ENCODE peak calls at places on chromosomes 4 and X, in four cellular contexts. X is A673, F is astrocyte, T is RWPE2. Z is an unnamed sample.

GRCh38 chr4:150178161-150178560 is 99.9 kb downstream of the DCLK2 start:
- DNase-seq in T (no peak), F (peak; percentile 86), X (no peak), Z (no peak)

GRCh38 chrX:18702362-18703195 is 4.9 kb upstream of the PPEF1 start:
- DNase-seq in X (peak; percentile 19), F (peak; percentile 36), T (no peak), Z (no peak)

GRCh38 chr4:116122131-116122530 is 963.2 kb downstream of the TRAM1L1 start:
- DNase-seq in T (no peak), X (peak; percentile 16), F (peak; percentile 1), Z (no peak)

GRCh38 chr4:121050251-121050650 is 22.1 kb downstream of the NDNF start:
- DNase-seq in F (no peak), T (no peak), X (peak; percentile 52), Z (no peak)

GRCh38 chr4:69497886-69498395 is 2.2 kb upstream of the UGT2B4 start:
- DNase-seq in X (no peak), F (peak; percentile 38), T (no peak), Z (no peak)

GRCh38 chrX:137519459-137519858 is 46.5 kb upstream of the ZIC3 start:
- DNase-seq in X (no peak), T (no peak), F (no peak), Z (no peak)

GRCh38 chr4:113809313-113809712 is 47.8 kb upstream of the CAMK2D start:
- DNase-seq in F (no peak), T (no peak), X (peak; percentile 45), Z (no peak)

GRCh38 chr4:24644983-24645764 is 60.8 kb upstream of the DHX15 start:
- DNase-seq in F (peak; percentile 54), T (no peak), X (no peak), Z (no peak)

GRCh38 chr4:177511611-177512010 is 69.4 kb upstream of the AGA start:
- DNase-seq in F (no peak), T (no peak), X (no peak), Z (no peak)

GRCh38 chr4:6041794-6042193 is 23.6 kb upstream of the C4orf50 start:
- DNase-seq in F (no peak), X (no peak), T (no peak), Z (no peak)

GRCh38 chrX:123698979-123699378 is 33.9 kb downstream of the THOC2 start:
- DNase-seq in X (no peak), T (no peak), F (no peak), Z (no peak)

GRCh38 chr4:159035570-159035969 is 67.3 kb upstream of the RAPGEF2 start:
- DNase-seq in F (no peak), T (no peak), X (no peak), Z (no peak)

GRCh38 chr4:152684007-152684406 is 4.2 kb upstream of the TMEM154 start:
- DNase-seq in F (no peak), T (no peak), X (no peak), Z (no peak)

GRCh38 chr4:41384992-41385391 is 128.3 kb downstream of the UCHL1 start:
- DNase-seq in T (no peak), F (no peak), X (peak; percentile 15), Z (no peak)

GRCh38 chr4:52106701-52107100 is 55.6 kb downstream of the SPATA18 start:
- DNase-seq in X (peak; percentile 60), T (no peak), F (no peak), Z (no peak)

GRCh38 chr4:102344520-102344954 is 745 bp downstream of the SLC39A8 start:
- DNase-seq in T (peak; percentile 65), F (peak; percentile 48), X (peak; percentile 65), Z (peak; percentile 43)

GRCh38 chrX:140733766-140734342 is 24.3 kb downstream of the LINC00632 start:
- DNase-seq in F (peak; percentile 13), T (no peak), X (peak; percentile 63), Z (peak; percentile 75)

GRCh38 chr4:70936200-70936787 is 34.1 kb downstream of the MOB1B start:
- DNase-seq in T (no peak), X (no peak), F (peak; percentile 37), Z (no peak)

GRCh38 chr4:125045311-125045710 is 269.4 kb upstream of the FAT4 start:
- DNase-seq in T (no peak), X (no peak), F (peak; percentile 20), Z (no peak)

GRCh38 chrX:65772842-65773241 is 105.4 kb downstream of the MSN start:
- DNase-seq in X (no peak), T (no peak), F (no peak), Z (no peak)

GRCh38 chr4:30714408-30715031 is 5.6 kb upstream of the PCDH7 start:
- DNase-seq in T (no peak), F (peak; percentile 42), X (peak; percentile 89), Z (peak; percentile 75)

GRCh38 chrX:129791961-129792570 is 12.3 kb downstream of the SASH3 start:
- DNase-seq in T (no peak), X (no peak), F (no peak), Z (no peak)

GRCh38 chr4:13642163-13642562 is 14.6 kb upstream of the BOD1L1 start:
- DNase-seq in F (peak; percentile 52), X (no peak), T (no peak), Z (no peak)

GRCh38 chrX:31609130-31609529 is 537.3 kb upstream of the FTHL17 start:
- DNase-seq in X (no peak), T (peak; percentile 33), F (peak; percentile 79), Z (no peak)

GRCh38 chr4:151034829-151035228 is 19.7 kb upstream of the LRBA start:
- DNase-seq in T (no peak), F (no peak), X (no peak), Z (no peak)

GRCh38 chr4:57109847-57110634 is at the start of gene IGFBP7:
- DNase-seq in F (no peak), T (no peak), X (no peak), Z (peak; percentile 29)

GRCh38 chr4:139403457-139403856 is 50.5 kb upstream of the RAB33B start:
- DNase-seq in F (no peak), X (peak; percentile 33), T (no peak), Z (no peak)

GRCh38 chr4:168999836-169000235 is 10.2 kb downstream of the CBR4 start:
- DNase-seq in X (no peak), F (peak; percentile 27), T (no peak), Z (no peak)
- H3K36me3 ChIP-seq in X (peaks cover 37% of the 10 kb centered on the region), F (peaks cover 12% of the 10 kb centered on the region), T (peaks cover 93% of the 10 kb centered on the region), Z (peaks cover 51% of the 10 kb centered on the region)

GRCh38 chrX:78105944-78106650 is 2.0 kb downstream of the PGK1 start:
- DNase-seq in X (no peak), F (no peak), T (no peak), Z (peak; percentile 19)

GRCh38 chrX:78106651-78106986 is 2.6 kb downstream of the PGK1 start:
- DNase-seq in T (no peak), F (no peak), X (no peak), Z (no peak)

GRCh38 chrX:78111140-78111931 is 7.3 kb downstream of the PGK1 start:
- DNase-seq in F (no peak), T (no peak), X (no peak), Z (no peak)

GRCh38 chrX:78104447-78105176 is 564 bp downstream of the PGK1 start:
- DNase-seq in F (peak; percentile 23), T (no peak), X (peak; percentile 43), Z (peak; percentile 74)

GRCh38 chrX:78109458-78109857 is 5.4 kb downstream of the PGK1 start:
- DNase-seq in X (no peak), F (no peak), T (no peak), Z (no peak)
- H3K36me3 ChIP-seq in X (peaks cover 48% of the 10 kb centered on the region), F (peaks cover 13% of the 10 kb centered on the region), T (peaks cover 90% of the 10 kb centered on the region), Z (peaks cover 81% of the 10 kb centered on the region)

GRCh38 chr4:88746186-88746585 is 48.6 kb upstream of the NAP1L5 start:
- DNase-seq in X (no peak), T (no peak), F (no peak), Z (no peak)
- H3K36me3 ChIP-seq in X (peaks cover 7% of the 10 kb centered on the region), T (no peaks in the 10 kb centered on the region), F (peaks cover 16% of the 10 kb centered on the region), Z (peaks cover 16% of the 10 kb centered on the region)

GRCh38 chr4:7055111-7055989 is 12.2 kb downstream of the TADA2B start:
- DNase-seq in T (no peak), F (no peak), X (no peak), Z (no peak)
- H3K36me3 ChIP-seq in T (peaks cover 59% of the 10 kb centered on the region), F (peaks cover 19% of the 10 kb centered on the region), X (peaks cover 38% of the 10 kb centered on the region), Z (peaks cover 61% of the 10 kb centered on the region)

GRCh38 chrX:77639820-77640219 is 146.2 kb downstream of the ATRX start:
- DNase-seq in T (no peak), X (no peak), F (no peak), Z (no peak)

GRCh38 chrX:77638397-77638796 is 147.6 kb downstream of the ATRX start:
- DNase-seq in X (no peak), T (no peak), F (no peak), Z (no peak)

GRCh38 chrX:77640702-77641101 is 145.3 kb downstream of the ATRX start:
- DNase-seq in F (no peak), X (no peak), T (no peak), Z (no peak)

DNA sequence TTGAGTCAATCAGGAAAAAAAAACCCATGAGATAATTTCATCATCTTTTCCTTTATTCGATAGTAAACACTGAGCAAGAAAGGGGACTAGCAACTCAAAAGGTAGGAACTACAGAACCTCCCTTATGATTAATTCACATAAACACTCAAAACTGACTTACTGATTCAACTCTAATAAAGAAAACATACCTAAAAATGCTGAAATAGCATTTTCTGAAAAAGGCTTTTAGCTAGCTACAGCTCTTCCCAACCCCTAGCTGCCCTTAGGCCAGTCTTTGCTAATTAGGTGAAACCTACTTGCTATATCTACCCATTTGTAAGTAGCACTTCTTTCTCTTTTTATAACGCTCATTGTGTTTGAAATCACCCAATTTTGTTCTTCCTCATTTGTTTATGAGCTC is 150.6 kb downstream of the ATRX start:
- DNase-seq in T (no peak), X (no peak), F (no peak), Z (no peak)
- H3K36me3 ChIP-seq in T (peaks cover 17% of the 10 kb centered on the region), X (peaks cover 31% of the 10 kb centered on the region), F (peaks cover 2% of the 10 kb centered on the region), Z (peaks cover 66% of the 10 kb centered on the region)

GRCh38 chr4:186684220-186684619 is 39.4 kb downstream of the FAT1 start:
- DNase-seq in T (no peak), X (no peak), F (no peak), Z (no peak)
- H3K36me3 ChIP-seq in T (peaks cover 25% of the 10 kb centered on the region), X (no peaks in the 10 kb centered on the region), F (peaks cover 6% of the 10 kb centered on the region), Z (peaks cover 6% of the 10 kb centered on the region)

GRCh38 chr4:714087-714486 is 8.5 kb downstream of the PCGF3 start:
- DNase-seq in T (peak; percentile 42), X (no peak), F (no peak), Z (no peak)

GRCh38 chr4:712093-712492 is 6.5 kb downstream of the PCGF3 start:
- DNase-seq in T (no peak), F (no peak), X (no peak), Z (no peak)

GRCh38 chr4:710116-710515 is 4.5 kb downstream of the PCGF3 start:
- DNase-seq in X (no peak), F (no peak), T (peak; percentile 49), Z (no peak)

GRCh38 chr4:710916-711315 is 5.3 kb downstream of the PCGF3 start:
- DNase-seq in X (no peak), T (peak; percentile 31), F (no peak), Z (no peak)

GRCh38 chr4:712916-713632 is 7.4 kb downstream of the PCGF3 start:
- DNase-seq in T (peak; percentile 23), X (no peak), F (no peak), Z (no peak)
- H3K36me3 ChIP-seq in T (peaks cover 18% of the 10 kb centered on the region), X (peaks cover 10% of the 10 kb centered on the region), F (peaks cover 2% of the 10 kb centered on the region), Z (peaks cover 17% of the 10 kb centered on the region)

GRCh38 chr4:3215733-3216132 is 33.2 kb upstream of the MSANTD1 start:
- DNase-seq in X (no peak), F (no peak), T (peak; percentile 4), Z (no peak)
- H3K36me3 ChIP-seq in X (peaks cover 53% of the 10 kb centered on the region), F (peaks cover 44% of the 10 kb centered on the region), T (peaks cover 68% of the 10 kb centered on the region), Z (peaks cover 65% of the 10 kb centered on the region)